ENCODE peak calls at places on chromosome 19, in ten cellular contexts. D is thoracic aorta; A is H9; N is gastrocnemius medialis; S is ascending aorta; G is Karpas-422; O is psoas muscle; K is CD4-positive, alpha-beta T cell; X is prostate gland; E is heart right ventricle. B is an unnamed sample.

GRCh38 chr19:6273701-6274601 is 5.8 kb downstream of the MLLT1 start:
- DNase-seq in D (peak; percentile 90), O (peak; percentile 90), N (peak; percentile 86), S (peak; percentile 79), A (no peak), E (peak; percentile 78), K (no peak), G (no peak), X (peak; percentile 92), B (peak; percentile 77)

GRCh38 chr19:41427647-41428480 is 690 bp upstream of the B3GNT8 start:
- DNase-seq in N (no peak), K (no peak), E (no peak), G (peak; percentile 37), S (no peak), O (peak; percentile 41), D (no peak), A (peak; percentile 39), X (peak; percentile 65), B (peak; percentile 37)

GRCh38 chr19:38649305-38650179 is 2.1 kb downstream of the ACTN4 start:
- DNase-seq in K (no peak), A (no peak), E (no peak), D (no peak), G (no peak), O (peak; percentile 52), X (peak; percentile 82), S (no peak), N (no peak), B (peak; percentile 70)

GRCh38 chr19:6754136-6754535 is 13.1 kb downstream of the SH2D3A start:
- DNase-seq in E (no peak), O (no peak), N (no peak), A (no peak), G (no peak), D (no peak), K (no peak), X (no peak), S (no peak), B (no peak)

GRCh38 chr19:40613669-40614594 is 12.8 kb downstream of the LTBP4 start:
- DNase-seq in E (peak; percentile 82), N (no peak), D (no peak), O (peak; percentile 69), X (peak; percentile 77), G (peak; percentile 91), S (no peak), A (peak; percentile 92), K (peak; percentile 76), B (peak; percentile 60)

GRCh38 chr19:49114630-49115363 is 627 bp downstream of the LIN7B start:
- DNase-seq in G (peak; percentile 64), D (no peak), O (peak; percentile 60), K (peak; percentile 36), A (peak; percentile 83), N (no peak), X (peak; percentile 71), E (peak; percentile 76), S (no peak), B (peak; percentile 73)

GRCh38 chr19:35056513-35057063 is 15.1 kb downstream of the HPN start:
- DNase-seq in D (no peak), O (no peak), E (no peak), G (no peak), N (no peak), A (no peak), K (no peak), S (no peak), X (no peak), B (no peak)

GRCh38 chr19:28394705-28395104 is 818.2 kb downstream of the UQCRFS1 start:
- DNase-seq in D (no peak), N (no peak), S (no peak), E (no peak), X (no peak), K (no peak), A (no peak), G (no peak), O (no peak), B (no peak)

GRCh38 chr19:2330632-2331284 is 2.3 kb downstream of the SPPL2B start:
- DNase-seq in N (peak; percentile 84), E (no peak), A (no peak), G (no peak), S (no peak), K (no peak), X (no peak), O (peak; percentile 56), D (no peak), B (peak; percentile 79)

GRCh38 chr19:52527134-52527953 is at the start of gene ZNF808:
- DNase-seq in D (peak; percentile 88), K (peak; percentile 97), E (peak; percentile 97), A (peak; percentile 97), S (peak; percentile 83), G (peak; percentile 99), N (peak; percentile 90), X (peak; percentile 94), O (peak; percentile 98), B (peak; percentile 98)

GRCh38 chr19:53102186-53102585 is 1.0 kb downstream of the ZNF160 start:
- DNase-seq in E (no peak), N (no peak), G (no peak), A (no peak), S (no peak), X (no peak), D (no peak), O (no peak), K (no peak), B (no peak)

GRCh38 chr19:5114713-5115112 is 145.8 kb downstream of the KDM4B start:
- DNase-seq in N (no peak), X (no peak), A (no peak), G (no peak), D (no peak), O (no peak), K (no peak), E (no peak), S (no peak), B (peak; percentile 76)
- H3K27ac ChIP-seq in N (no peak overlapping the region), X (no peak overlapping the region), A (no peak overlapping the region), G (no peak overlapping the region), D (no peak overlapping the region), O (no peak overlapping the region), K (no peak overlapping the region), E (peak overlapping the region; percentile 88), S (no peak overlapping the region), B (peak overlapping the region; percentile 69)

DNA sequence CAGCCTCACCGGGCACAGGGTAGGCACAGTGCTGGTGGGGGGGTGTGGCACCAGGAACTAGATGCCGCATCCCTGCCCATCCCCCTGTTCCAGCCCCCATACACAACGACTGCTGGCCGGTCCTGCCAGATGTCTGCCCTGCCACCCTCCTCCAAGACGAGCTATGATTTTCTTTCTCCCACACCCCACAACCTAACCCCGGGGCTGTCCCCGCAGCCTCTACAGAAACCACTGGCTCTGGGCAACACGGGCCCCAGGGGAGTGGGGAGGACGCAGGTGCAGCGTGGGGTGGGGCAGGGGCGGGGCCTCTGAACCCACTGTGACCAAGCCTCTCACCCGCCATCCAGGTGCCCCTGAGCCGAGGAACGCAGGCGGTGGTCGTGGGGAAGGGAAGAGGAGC is 15.5 kb downstream of the PGLS start:
- DNase-seq in A (no peak), X (no peak), D (no peak), E (no peak), K (no peak), S (no peak), N (no peak), O (no peak), G (peak; percentile 59), B (no peak)
- H3K27ac ChIP-seq in A (no peak overlapping the region), X (no peak overlapping the region), D (no peak overlapping the region), E (no peak overlapping the region), K (no peak overlapping the region), S (no peak overlapping the region), N (no peak overlapping the region), O (no peak overlapping the region), G (no peak overlapping the region), B (no peak overlapping the region)

GRCh38 chr19:19257137-19257536 is 16.0 kb downstream of the TM6SF2 start:
- DNase-seq in E (no peak), K (no peak), N (no peak), A (no peak), S (no peak), O (no peak), D (no peak), G (no peak), X (no peak), B (no peak)

GRCh38 chr19:19258589-19259338 is 14.3 kb downstream of the TM6SF2 start:
- DNase-seq in S (no peak), A (no peak), N (no peak), K (no peak), D (no peak), E (no peak), X (no peak), G (no peak), O (no peak), B (no peak)

GRCh38 chr19:19259741-19260140 is 13.4 kb downstream of the TM6SF2 start:
- DNase-seq in A (peak; percentile 89), E (no peak), D (no peak), O (no peak), S (no peak), K (no peak), G (peak; percentile 87), X (no peak), N (no peak), B (no peak)

GRCh38 chr19:19257836-19258588 is 15.1 kb downstream of the TM6SF2 start:
- DNase-seq in E (no peak), G (no peak), K (no peak), D (no peak), X (no peak), A (no peak), S (no peak), N (no peak), O (no peak), B (no peak)

GRCh38 chr19:19256072-19256969 is 16.8 kb downstream of the TM6SF2 start:
- DNase-seq in N (no peak), E (no peak), S (no peak), X (no peak), A (no peak), G (peak; percentile 53), O (no peak), D (no peak), K (no peak), B (no peak)
- H3K27ac ChIP-seq in N (no peak overlapping the region), E (no peak overlapping the region), S (no peak overlapping the region), X (no peak overlapping the region), A (no peak overlapping the region), G (no peak overlapping the region), O (no peak overlapping the region), D (no peak overlapping the region), K (no peak overlapping the region), B (no peak overlapping the region)

GRCh38 chr19:14416743-14417214 is 2.4 kb downstream of the DDX39A start:
- DNase-seq in E (no peak), A (no peak), D (no peak), G (peak; percentile 27), O (no peak), N (no peak), X (no peak), S (no peak), K (no peak), B (no peak)
- H3K27ac ChIP-seq in E (no peak overlapping the region), A (no peak overlapping the region), D (no peak overlapping the region), G (peak overlapping the region; percentile 25), O (no peak overlapping the region), N (no peak overlapping the region), X (no peak overlapping the region), S (peak overlapping the region; percentile 2), K (peak overlapping the region; percentile 25), B (no peak overlapping the region)

B was measured in body of pancreas.